ENCODE peak calls at places on chromosomes 6 and 20, in six cellular contexts. Q is upper lobe of left lung, D is mesendoderm, F is IMR-90, K is aorta, E is mammary epithelial cell. Y is an unnamed sample.

GRCh38 chr20:56463428-56463827 is 5.0 kb upstream of the RTF2 start:
- DNase-seq in Q (no peak), D (no peak), F (no peak), K (no peak), E (no peak), Y (no peak)

GRCh38 chr6:147022041-147022440 is 182.2 kb upstream of the STXBP5 start:
- DNase-seq in Q (no peak), D (peak), F (peak), K (no peak), E (peak), Y (no peak)

GRCh38 chr6:95768539-95768938 is 191.2 kb downstream of the MANEA start:
- DNase-seq in Q (no peak), D (peak), F (no peak), K (no peak), E (no peak), Y (no peak)

GRCh38 chr20:4684837-4685413 is 36.8 kb upstream of the PRND start:
- DNase-seq in Q (no peak), D (peak), F (peak), K (no peak), E (peak), Y (no peak)

GRCh38 chr6:2850480-2851150 is 9.0 kb upstream of the SERPINB1 start:
- DNase-seq in Q (no peak), D (peak), F (peak), K (no peak), E (no peak), Y (no peak)

GRCh38 chr6:6911391-6911790 is 196.4 kb upstream of the RREB1 start:
- DNase-seq in Q (no peak), D (no peak), F (no peak), K (no peak), E (no peak), Y (no peak)

GRCh38 chr20:17570347-17571152 is 675 bp downstream of the DSTN start:
- DNase-seq in Q (no peak), D (peak), F (peak), K (peak), E (peak), Y (peak)

GRCh38 chr6:41222513-41222912 is 5.6 kb upstream of the TREML4 start:
- DNase-seq in Q (no peak), D (no peak), F (no peak), K (no peak), E (no peak), Y (no peak)

GRCh38 chr6:28380381-28380780 is 19.2 kb downstream of the ZSCAN12 start:
- DNase-seq in Q (no peak), D (no peak), F (no peak), K (no peak), E (no peak), Y (no peak)

GRCh38 chr6:96742702-96743101 is 94.6 kb downstream of the GPR63 start:
- DNase-seq in Q (no peak), D (no peak), F (no peak), K (no peak), E (no peak), Y (no peak)

GRCh38 chr20:23776067-23776771 is 25.5 kb upstream of the CST1 start:
- DNase-seq in Q (peak), D (peak), F (no peak), K (no peak), E (no peak), Y (no peak)

GRCh38 chr6:167392631-167393301 is 67.9 kb downstream of the TTLL2 start:
- DNase-seq in Q (no peak), D (no peak), F (no peak), K (no peak), E (no peak), Y (no peak)

GRCh38 chr20:23143098-23143497 is 57.0 kb upstream of the CD93 start:
- DNase-seq in Q (no peak), D (peak), F (peak), K (no peak), E (peak), Y (no peak)

GRCh38 chr6:44201638-44202303 is 15.0 kb upstream of the MYMX start:
- DNase-seq in Q (no peak), D (no peak), F (no peak), K (peak), E (peak), Y (no peak)

GRCh38 chr20:17660667-17661066 is 21.4 kb downstream of the RRBP1 start:
- DNase-seq in Q (no peak), D (no peak), F (no peak), K (peak), E (no peak), Y (no peak)

GRCh38 chr6:145713746-145714145 is 21.6 kb downstream of the EPM2A start:
- DNase-seq in Q (no peak), D (no peak), F (no peak), K (no peak), E (peak), Y (no peak)

DNA sequence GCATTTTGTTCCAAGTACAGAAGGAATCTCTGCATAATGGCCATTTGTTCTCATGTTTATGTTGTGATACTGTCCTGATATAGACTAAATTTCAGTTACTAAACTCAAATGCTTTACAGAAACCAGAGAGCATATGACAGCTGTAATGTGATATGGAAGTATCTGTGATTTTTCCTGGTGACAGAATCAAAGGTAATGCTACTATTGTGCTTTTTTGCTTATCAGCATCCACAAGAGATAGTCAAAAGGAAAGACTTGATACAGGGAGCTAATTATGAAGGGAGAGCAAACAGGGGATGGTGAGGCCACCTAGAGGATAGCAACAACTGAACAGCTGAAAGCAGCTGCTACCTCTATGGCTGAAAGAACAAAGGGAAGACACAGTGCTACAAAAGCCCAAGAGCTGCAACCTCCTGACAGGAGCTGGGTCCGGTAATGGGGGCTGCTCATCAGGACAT is 181.4 kb downstream of the PHF3 start:
- DNase-seq in Q (no peak), D (peak), F (peak), K (no peak), E (no peak), Y (no peak)
- H3K27ac ChIP-seq in Q (no peak), D (no peak), F (no peak), K (no peak), E (no peak), Y (no peak)

GRCh38 chr6:158284340-158285210 is 27.7 kb upstream of the TULP4 start:
- DNase-seq in Q (no peak), D (peak), F (peak), K (no peak), E (peak), Y (no peak)
- H3K27ac ChIP-seq in Q (no peak), D (no peak), F (peak), K (peak), E (no peak), Y (peak)

GRCh38 chr6:137115653-137116052 is 57.8 kb downstream of the IL22RA2 start:
- DNase-seq in Q (no peak), D (no peak), F (no peak), K (no peak), E (no peak), Y (no peak)

GRCh38 chr6:137119196-137120104 is 54.0 kb downstream of the IL22RA2 start:
- DNase-seq in Q (no peak), D (peak), F (no peak), K (no peak), E (no peak), Y (no peak)

GRCh38 chr6:137120748-137121147 is 52.7 kb downstream of the IL22RA2 start:
- DNase-seq in Q (no peak), D (no peak), F (no peak), K (no peak), E (no peak), Y (no peak)

GRCh38 chr6:137117605-137118004 is 55.8 kb downstream of the IL22RA2 start:
- DNase-seq in Q (no peak), D (no peak), F (no peak), K (no peak), E (no peak), Y (no peak)

GRCh38 chr6:137116807-137117206 is 56.6 kb downstream of the IL22RA2 start:
- DNase-seq in Q (no peak), D (no peak), F (no peak), K (no peak), E (no peak), Y (no peak)
- H3K27ac ChIP-seq in Q (peak), D (no peak), F (no peak), K (no peak), E (no peak), Y (no peak)

GRCh38 chr20:36647194-36648121 is 1.5 kb upstream of the SLA2 start:
- DNase-seq in Q (no peak), D (no peak), F (no peak), K (no peak), E (no peak), Y (no peak)
- H3K27ac ChIP-seq in Q (no peak), D (no peak), F (no peak), K (no peak), E (no peak), Y (no peak)

DNA sequence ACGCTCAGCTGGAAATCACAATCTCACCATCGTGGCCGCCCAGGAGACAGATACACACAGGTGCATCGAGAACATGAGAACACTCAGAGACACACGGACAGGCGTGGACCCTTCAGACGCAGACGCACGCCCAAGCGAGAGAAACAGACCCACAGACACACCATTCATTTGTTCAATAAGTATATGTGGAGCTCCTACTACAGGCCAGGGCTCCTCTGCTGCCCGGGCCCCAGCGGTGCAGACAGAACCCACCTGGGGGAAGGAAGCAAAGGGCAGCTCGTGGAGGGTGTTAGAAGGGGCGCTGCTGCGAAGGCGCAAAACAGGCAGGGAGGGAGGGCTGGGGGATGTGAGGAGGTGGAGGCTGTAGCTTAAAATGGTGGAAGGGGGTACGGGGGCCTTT is 39.2 kb downstream of the SRC start:
- DNase-seq in Q (no peak), D (no peak), F (no peak), K (no peak), E (no peak), Y (no peak)
- H3K27ac ChIP-seq in Q (no peak), D (no peak), F (no peak), K (no peak), E (no peak), Y (no peak)

DNA sequence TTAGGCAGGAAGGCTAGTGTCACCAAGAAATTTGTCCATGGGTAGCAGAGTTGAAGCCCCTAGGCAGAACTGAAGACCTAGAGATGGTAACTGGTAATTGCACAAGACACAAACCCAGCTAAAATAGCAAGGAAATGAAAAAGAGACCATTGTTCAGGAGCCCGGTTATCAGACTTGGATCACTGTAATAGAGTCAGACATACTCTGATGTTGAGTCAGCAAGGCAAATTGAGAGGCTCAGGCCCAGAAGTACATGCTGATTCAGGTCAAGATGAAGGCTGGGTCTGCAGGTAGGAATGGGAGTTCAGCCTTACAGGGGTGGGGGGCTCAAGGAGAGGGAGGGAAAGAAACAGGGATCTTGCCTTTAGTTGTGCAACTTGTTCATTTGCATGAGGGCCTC is 6.5 kb upstream of the TMEM242 start:
- DNase-seq in Q (no peak), D (peak), F (peak), K (no peak), E (peak), Y (no peak)
- H3K27ac ChIP-seq in Q (no peak), D (no peak), F (no peak), K (no peak), E (peak), Y (no peak)

GRCh38 chr20:59147197-59147596 is 16.4 kb upstream of the ZNF831 start:
- DNase-seq in Q (no peak), D (no peak), F (no peak), K (no peak), E (no peak), Y (no peak)
- H3K27ac ChIP-seq in Q (no peak), D (no peak), F (no peak), K (no peak), E (no peak), Y (peak)

Y was measured in caudate nucleus.